ENCODE peak calls at places on chromosome 3, in five cellular contexts. Q is A549, P is IMR-90, H is K562, I is HCT116. S is an unnamed sample.
A peak's percentile ranks its signal among the peaks of the same experiment; 100 is the strongest.

GRCh38 chr3:43034911-43035310 is 55.8 kb downstream of the GASK1A start:
- DNase-seq in Q (no peak), P (no peak), H (no peak), I (no peak), S (no peak)

GRCh38 chr3:59708202-59708601 is 658.4 kb upstream of the CFAP20DC start:
- DNase-seq in Q (no peak), P (no peak), H (no peak), I (no peak), S (no peak)

GRCh38 chr3:73669268-73669667 is 44.5 kb upstream of the PDZRN3 start:
- DNase-seq in Q (no peak), P (peak; percentile 81), H (no peak), I (no peak), S (no peak)

GRCh38 chr3:111534701-111535100 is 7.3 kb upstream of the CD96 start:
- DNase-seq in Q (no peak), P (peak; percentile 71), H (no peak), I (no peak), S (no peak)

GRCh38 chr3:137325170-137325569 is 367.4 kb downstream of the IL20RB start:
- DNase-seq in Q (no peak), P (no peak), H (no peak), I (no peak), S (no peak)

GRCh38 chr3:173993299-173993698 is 595.8 kb downstream of the NLGN1 start:
- DNase-seq in Q (peak; percentile 2), P (peak; percentile 58), H (no peak), I (peak; percentile 27), S (no peak)

GRCh38 chr3:53375019-53375418 is 27.7 kb upstream of the DCP1A start:
- DNase-seq in Q (peak; percentile 37), P (peak; percentile 41), H (peak; percentile 72), I (peak; percentile 65), S (peak; percentile 89)

GRCh38 chr3:148333091-148333490 is 364.6 kb upstream of the AGTR1 start:
- DNase-seq in Q (no peak), P (no peak), H (no peak), I (no peak), S (no peak)

GRCh38 chr3:136818851-136819783 is at the start of gene SLC35G2:
- DNase-seq in Q (peak; percentile 35), P (peak; percentile 89), H (peak; percentile 63), I (no peak), S (peak; percentile 83)

GRCh38 chr3:42659451-42660130 is 6.1 kb downstream of the ZBTB47 start:
- DNase-seq in Q (no peak), P (no peak), H (no peak), I (no peak), S (no peak)

GRCh38 chr3:182811269-182811596 is 17.9 kb downstream of the ATP11B start:
- DNase-seq in Q (no peak), P (no peak), H (no peak), I (no peak), S (no peak)

GRCh38 chr3:178260887-178261286 is 275.3 kb upstream of the KCNMB2 start:
- DNase-seq in Q (no peak), P (no peak), H (peak; percentile 29), I (no peak), S (no peak)

GRCh38 chr3:105355355-105356063 is 11.2 kb upstream of the ALCAM start:
- DNase-seq in Q (no peak), P (peak; percentile 74), H (no peak), I (no peak), S (no peak)

GRCh38 chr3:69246612-69247011 is 124.2 kb upstream of the LMOD3 start:
- DNase-seq in Q (no peak), P (no peak), H (no peak), I (no peak), S (no peak)

GRCh38 chr3:129313415-129313982 is 34.8 kb downstream of the HMCES start:
- DNase-seq in Q (no peak), P (peak; percentile 9), H (no peak), I (no peak), S (no peak)

GRCh38 chr3:70096376-70097055 is 97.0 kb downstream of the SAMMSON start:
- DNase-seq in Q (no peak), P (no peak), H (no peak), I (no peak), S (no peak)

GRCh38 chr3:28328188-28329151 is 20.1 kb upstream of the ZCWPW2 start:
- DNase-seq in Q (no peak), P (peak; percentile 33), H (peak; percentile 18), I (no peak), S (no peak)

GRCh38 chr3:71989165-71989564 is 204.2 kb upstream of the PROK2 start:
- DNase-seq in Q (peak; percentile 10), P (peak; percentile 13), H (no peak), I (no peak), S (no peak)

GRCh38 chr3:32839714-32840085 is 21.9 kb downstream of the TRIM71 start:
- DNase-seq in Q (no peak), P (no peak), H (no peak), I (no peak), S (no peak)

GRCh38 chr3:187385296-187385695 is 17.1 kb downstream of the RTP4 start:
- DNase-seq in Q (no peak), P (no peak), H (no peak), I (no peak), S (no peak)

GRCh38 chr3:68088216-68088615 is 433.8 kb upstream of the SUCLG2 start:
- DNase-seq in Q (no peak), P (no peak), H (no peak), I (no peak), S (no peak)

GRCh38 chr3:144770813-144771400 is 799.3 kb downstream of the DIPK2A start:
- DNase-seq in Q (no peak), P (peak; percentile 38), H (no peak), I (peak; percentile 24), S (no peak)

GRCh38 chr3:158105710-158106438 is at the start of gene SHOX2:
- DNase-seq in Q (peak; percentile 44), P (peak; percentile 46), H (peak; percentile 72), I (no peak), S (no peak)

GRCh38 chr3:17771177-17772048 is 29.0 kb upstream of the TBC1D5 start:
- DNase-seq in Q (no peak), P (no peak), H (peak; percentile 58), I (no peak), S (no peak)

GRCh38 chr3:171142985-171143384 is 116.5 kb upstream of the SLC2A2 start:
- DNase-seq in Q (no peak), P (peak; percentile 46), H (no peak), I (no peak), S (no peak)

GRCh38 chr3:79211588-79212359 is 556.0 kb downstream of the ROBO1 start:
- DNase-seq in Q (no peak), P (no peak), H (no peak), I (no peak), S (no peak)

GRCh38 chr3:30890907-30891306 is 3.6 kb downstream of the GADL1 start:
- DNase-seq in Q (no peak), P (no peak), H (no peak), I (no peak), S (no peak)

DNA sequence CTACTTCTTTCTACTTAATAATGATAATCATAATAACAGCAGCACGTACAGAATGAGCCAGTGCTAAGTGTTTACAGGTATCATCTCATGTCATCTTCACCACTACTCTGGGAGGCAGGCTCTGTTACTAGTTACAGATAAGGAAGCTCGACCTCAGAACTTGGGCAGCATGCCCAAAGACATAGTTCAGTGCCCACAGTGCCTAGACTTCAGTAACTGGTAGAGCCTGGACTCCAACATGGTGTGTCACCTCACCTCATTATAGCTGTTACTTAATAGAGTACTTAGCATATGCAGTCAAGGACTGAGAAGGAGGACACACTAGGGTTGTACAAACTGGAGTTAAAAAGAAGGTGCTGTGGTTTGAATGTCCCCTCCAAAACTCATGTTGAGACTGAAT is 7.6 kb downstream of the GADL1 start:
- DNase-seq in Q (no peak), P (no peak), H (no peak), I (no peak), S (no peak)
- TF ChIP-seq CEBPB in Q (no peak), P (no peak), H (no peak), I (no peak), S (no peak)

GRCh38 chr3:194884649-194885315 is 199.1 kb downstream of the FAM43A start:
- DNase-seq in Q (no peak), P (no peak), H (no peak), I (no peak), S (no peak)
- TF ChIP-seq CEBPB in Q (no peak), P (no peak), H (no peak), I (no peak), S (no peak)

GRCh38 chr3:98765721-98766120 is 2.6 kb downstream of the ST3GAL6 start:
- DNase-seq in Q (no peak), P (no peak), H (no peak), I (no peak), S (no peak)
- TF ChIP-seq CEBPB in Q (no peak), P (no peak), H (no peak), I (no peak), S (no peak)

GRCh38 chr3:133038731-133039398 is 674 bp downstream of the TMEM108 start:
- DNase-seq in Q (no peak), P (no peak), H (peak; percentile 6), I (no peak), S (no peak)

GRCh38 chr3:133040696-133041523 is 2.7 kb downstream of the TMEM108 start:
- DNase-seq in Q (peak; percentile 67), P (peak; percentile 71), H (peak; percentile 35), I (peak; percentile 51), S (peak; percentile 87)

GRCh38 chr3:133041524-133041829 is 3.3 kb downstream of the TMEM108 start:
- DNase-seq in Q (no peak), P (no peak), H (no peak), I (no peak), S (no peak)

GRCh38 chr3:133037440-133037839 is 751 bp upstream of the TMEM108 start:
- DNase-seq in Q (no peak), P (no peak), H (no peak), I (no peak), S (no peak)

DNA sequence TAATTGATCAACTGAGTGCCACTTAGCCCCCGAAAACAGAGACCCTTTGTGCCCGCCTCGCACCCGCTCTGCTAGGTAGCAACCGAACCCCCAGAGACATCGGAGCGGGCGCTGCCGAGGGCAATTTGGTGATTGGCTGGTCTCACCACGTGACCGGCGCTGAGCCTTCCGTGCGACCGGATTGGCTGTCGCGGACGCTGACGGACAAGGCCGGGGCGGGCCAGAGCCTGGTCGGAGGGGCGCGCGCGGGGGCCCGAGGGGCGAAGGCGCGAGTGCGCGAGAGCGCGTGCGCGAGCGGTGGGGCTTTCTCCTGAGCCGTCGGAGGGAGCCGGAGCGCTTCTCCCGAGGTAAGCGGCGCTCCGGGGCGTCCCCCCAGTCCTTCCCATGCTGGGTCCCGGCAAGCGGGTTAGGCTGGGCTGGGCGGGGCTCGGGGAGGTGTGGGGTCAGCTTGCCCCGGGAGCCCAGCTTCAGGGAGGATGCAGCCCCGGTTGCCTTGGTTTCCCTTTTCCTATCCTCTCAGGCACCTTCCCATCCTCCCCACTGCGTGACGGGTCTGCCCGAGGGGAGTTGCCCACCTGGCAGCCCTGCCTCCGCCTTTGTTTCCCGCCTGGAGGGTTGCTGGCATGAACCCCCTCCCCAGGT is at the start of gene TMEM108:
- DNase-seq in Q (peak; percentile 73), P (peak; percentile 58), H (peak; percentile 95), I (no peak), S (peak; percentile 82)
- TF ChIP-seq CEBPB in Q (no peak), P (no peak), H (no peak), I (no peak), S (no peak)

GRCh38 chr3:80307844-80308243 is 540.0 kb upstream of the ROBO1 start:
- DNase-seq in Q (no peak), P (no peak), H (no peak), I (no peak), S (no peak)
- TF ChIP-seq CEBPB in Q (no peak), P (no peak), H (no peak), I (no peak), S (no peak)

GRCh38 chr3:45095916-45096526 is 50.2 kb downstream of the CDCP1 start:
- DNase-seq in Q (no peak), P (no peak), H (no peak), I (no peak), S (no peak)
- TF ChIP-seq CEBPB in Q (no peak), P (no peak), H (no peak), I (no peak), S (no peak)